ENCODE peak calls at places on chromosomes 7 and 10, in six cellular contexts. P is transverse colon, S is mammary epithelial cell, O is astrocyte, B is tibial artery, Y is heart left ventricle. E is an unnamed sample.

GRCh38 chr7:927031-927671 is 27.3 kb downstream of the ADAP1 start:
- DNase-seq in P (peak; percentile 49), S (no peak), O (no peak), B (peak; percentile 59), Y (peak; percentile 58), E (no peak)

GRCh38 chr7:106618480-106618879 is 42.5 kb downstream of the CCDC71L start:
- DNase-seq in P (no peak), S (no peak), O (peak; percentile 71), B (no peak), Y (no peak), E (no peak)

GRCh38 chr7:32952876-32953275 is 4.4 kb upstream of the FKBP9 start:
- DNase-seq in P (no peak), S (no peak), O (no peak), B (no peak), Y (no peak), E (no peak)

GRCh38 chr10:27723436-27723835 is 22.2 kb downstream of the MKX start:
- DNase-seq in P (no peak), S (no peak), O (peak; percentile 65), B (no peak), Y (no peak), E (peak; percentile 90)

GRCh38 chr10:101959349-101959916 is 96.5 kb downstream of the ARMH3 start:
- DNase-seq in P (no peak), S (no peak), O (no peak), B (no peak), Y (no peak), E (no peak)

GRCh38 chr10:34731885-34732701 is 83.0 kb downstream of the PARD3 start:
- DNase-seq in P (no peak), S (peak; percentile 73), O (peak; percentile 76), B (no peak), Y (no peak), E (no peak)

GRCh38 chr10:127848226-127848625 is 44.5 kb downstream of the CLRN3 start:
- DNase-seq in P (no peak), S (no peak), O (no peak), B (no peak), Y (no peak), E (no peak)

GRCh38 chr7:157047148-157047547 is 36.7 kb upstream of the MNX1 start:
- DNase-seq in P (no peak), S (peak; percentile 70), O (no peak), B (no peak), Y (no peak), E (no peak)

GRCh38 chr7:95420996-95421846 is 13.6 kb downstream of the PON2 start:
- DNase-seq in P (no peak), S (no peak), O (peak; percentile 38), B (no peak), Y (no peak), E (no peak)

DNA sequence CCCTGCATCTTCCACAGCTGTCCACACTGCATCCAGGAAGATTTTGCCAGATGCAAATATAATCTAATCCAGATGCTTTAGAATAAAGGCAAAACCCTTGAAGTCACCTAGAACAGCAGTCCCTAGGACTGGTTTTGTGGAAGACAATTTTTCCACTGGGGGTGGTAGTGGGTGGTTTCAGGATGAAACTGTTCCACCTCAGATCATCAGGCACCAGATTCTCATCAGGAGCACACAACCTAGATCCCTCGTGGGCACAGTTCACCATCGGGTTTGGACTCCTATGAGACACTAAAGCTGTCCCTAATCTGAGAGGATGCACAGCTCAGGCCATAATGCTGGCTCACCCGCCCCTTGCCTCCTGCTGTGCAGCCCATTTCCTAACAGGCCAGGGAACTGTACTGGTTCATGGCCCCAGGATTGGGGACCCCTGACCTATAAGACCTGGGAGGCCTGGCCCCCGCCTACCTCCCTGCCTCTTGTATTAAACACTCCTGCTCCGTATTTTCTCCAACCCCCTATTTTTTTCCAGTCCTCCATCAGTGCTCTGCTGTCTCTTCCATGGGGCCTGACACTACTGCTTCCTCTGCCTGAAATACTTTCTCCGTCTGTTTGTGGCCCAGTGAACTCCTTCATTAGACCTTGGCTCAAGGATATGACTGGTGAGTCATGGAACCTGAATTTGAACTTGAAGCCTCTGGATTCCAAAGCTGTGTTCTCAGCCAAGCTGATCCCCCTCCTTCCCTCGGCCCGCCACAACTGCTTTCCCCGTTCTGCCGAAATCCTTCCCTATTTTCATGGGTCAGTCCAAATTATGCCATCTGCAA is 79.9 kb upstream of the RHEB start:
- DNase-seq in P (peak; percentile 16), S (peak; percentile 69), O (peak; percentile 96), B (no peak), Y (no peak), E (peak; percentile 71)
- TF ChIP-seq CTCF in P (no peak), S (no peak), O (peak; percentile 7), B (no peak), Y (no peak), E (peak; percentile 43)

GRCh38 chr7:29510028-29510427 is 53.6 kb upstream of the PRR15 start:
- DNase-seq in P (no peak), S (no peak), O (no peak), B (no peak), Y (no peak), E (no peak)
- H3K36me3 ChIP-seq in P (no peaks in the 10 kb centered on the region), S (no peaks in the 10 kb centered on the region), O (no peaks in the 10 kb centered on the region), B (peaks cover 7% of the 10 kb centered on the region), Y (peaks cover 69% of the 10 kb centered on the region), E (no peaks in the 10 kb centered on the region)

DNA sequence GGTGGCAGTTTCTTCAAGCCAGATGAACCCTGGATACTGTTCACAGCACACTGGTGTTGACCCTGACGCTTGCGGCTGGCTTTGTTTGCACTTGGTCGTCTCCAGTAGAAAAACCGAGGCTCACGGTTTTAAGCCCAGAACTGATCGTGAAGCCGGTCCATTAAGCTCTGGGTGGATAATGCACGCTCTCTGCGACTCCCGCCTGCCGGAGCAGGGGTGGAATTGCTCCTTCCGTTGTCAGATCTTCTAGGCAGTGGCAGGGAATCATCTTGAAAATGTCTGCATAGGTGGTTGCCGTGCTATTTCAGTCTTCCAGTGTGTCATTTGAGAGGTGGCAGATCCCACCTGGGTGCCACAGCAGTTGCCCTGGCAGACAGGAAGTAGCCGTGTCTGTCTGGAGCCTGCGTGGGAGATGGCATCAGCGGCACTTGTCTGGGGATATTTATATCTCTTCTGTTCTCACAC is 35.9 kb upstream of the AP5Z1 start:
- DNase-seq in P (no peak), S (no peak), O (peak; percentile 45), B (no peak), Y (no peak), E (no peak)
- TF ChIP-seq CTCF in P (peak; percentile 43), S (no peak), O (peak; percentile 48), B (peak; percentile 52), Y (peak; percentile 59), E (no peak)

GRCh38 chr7:139055674-139056073 is 19.8 kb upstream of the ZC3HAV1L start:
- DNase-seq in P (no peak), S (no peak), O (no peak), B (no peak), Y (no peak), E (no peak)

GRCh38 chr7:139046143-139046542 is 10.3 kb upstream of the ZC3HAV1L start:
- DNase-seq in P (no peak), S (no peak), O (no peak), B (no peak), Y (no peak), E (no peak)

GRCh38 chr7:139054101-139054500 is 18.3 kb upstream of the ZC3HAV1L start:
- DNase-seq in P (no peak), S (peak; percentile 14), O (no peak), B (no peak), Y (no peak), E (no peak)

GRCh38 chr7:139047970-139048369 is 12.1 kb upstream of the ZC3HAV1L start:
- DNase-seq in P (no peak), S (no peak), O (no peak), B (no peak), Y (no peak), E (no peak)

DNA sequence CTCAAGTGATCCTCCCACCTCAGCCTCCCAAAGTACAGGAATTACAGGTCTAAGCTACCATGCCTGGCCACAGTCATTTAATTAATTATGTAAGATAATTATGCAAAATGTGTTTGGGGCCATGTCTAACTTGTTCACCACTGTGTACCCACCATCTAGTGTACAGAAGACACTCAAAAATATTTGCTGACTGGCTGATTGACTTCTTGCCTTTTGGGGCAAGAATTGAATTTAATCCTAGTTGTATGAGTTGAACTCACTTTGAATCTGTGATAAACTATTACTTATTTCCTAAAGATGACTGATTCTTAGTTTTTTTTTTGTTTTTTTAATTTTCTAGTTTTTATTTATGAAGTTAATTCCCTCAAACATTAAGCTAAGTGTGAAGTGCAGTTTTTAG is 15.8 kb upstream of the ZC3HAV1L start:
- DNase-seq in P (no peak), S (no peak), O (no peak), B (no peak), Y (no peak), E (no peak)
- H3K36me3 ChIP-seq in P (peaks cover 42% of the 10 kb centered on the region), S (peaks cover 33% of the 10 kb centered on the region), O (peaks cover 7% of the 10 kb centered on the region), B (peaks cover 78% of the 10 kb centered on the region), Y (peaks cover 95% of the 10 kb centered on the region), E (peaks cover 6% of the 10 kb centered on the region)

DNA sequence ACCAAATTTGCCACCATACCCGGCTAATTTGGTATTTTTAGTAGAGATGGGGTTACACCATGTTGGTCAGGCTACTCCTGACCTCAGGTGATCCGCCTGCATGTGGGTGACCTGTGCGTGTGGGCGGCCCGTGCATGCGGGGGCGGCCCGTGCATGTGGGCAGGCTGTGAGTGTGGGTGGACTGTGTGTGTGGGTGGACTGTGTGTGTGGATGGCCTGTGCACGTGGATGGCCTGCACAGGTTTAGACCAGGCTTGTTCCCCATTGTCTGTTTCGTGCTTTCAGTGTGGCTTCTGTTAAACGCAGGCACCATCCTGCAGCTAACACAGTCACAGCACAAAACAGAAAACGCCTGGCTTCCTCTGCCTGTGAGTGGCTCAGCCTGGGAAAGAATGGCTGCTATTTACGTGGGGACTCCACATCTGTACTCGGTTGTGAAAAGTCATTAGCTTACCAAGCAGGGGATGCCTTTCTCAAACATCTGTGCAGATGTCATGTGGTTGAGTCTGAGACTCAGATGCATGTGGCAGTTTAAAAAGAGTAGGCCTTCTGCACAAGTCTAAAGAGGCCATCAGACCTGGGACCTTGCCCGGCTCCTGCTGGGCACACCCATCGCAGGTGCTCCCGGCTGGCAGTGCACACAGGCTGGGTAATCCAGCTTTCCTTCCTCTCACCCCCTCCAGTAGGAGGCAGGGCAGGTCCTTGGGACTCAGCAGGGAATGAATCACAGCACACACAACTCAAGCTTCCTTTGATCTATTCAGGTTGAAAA is 91.6 kb downstream of the COBL start:
- DNase-seq in P (peak; percentile 85), S (peak; percentile 48), O (no peak), B (no peak), Y (no peak), E (no peak)
- TF ChIP-seq CTCF in P (peak; percentile 70), S (peak; percentile 37), O (no peak), B (no peak), Y (peak; percentile 22), E (no peak)

GRCh38 chr10:37826806-37827205 is 30.6 kb downstream of the ZNF248 start:
- DNase-seq in P (no peak), S (no peak), O (no peak), B (no peak), Y (no peak), E (no peak)
- H3K36me3 ChIP-seq in P (peaks cover 56% of the 10 kb centered on the region), S (no peaks in the 10 kb centered on the region), O (peaks cover 25% of the 10 kb centered on the region), B (peaks cover 48% of the 10 kb centered on the region), Y (peaks cover 40% of the 10 kb centered on the region), E (peaks cover 7% of the 10 kb centered on the region)